ENCODE peak calls at places on chromosomes 11 and 22, in four cellular contexts. X is PC-3, K is fibroblast of lung, F is neural progenitor cell. I is an unnamed sample.

GRCh38 chr11:111370902-111371578 is 8.0 kb downstream of the POU2AF1 start:
- DNase-seq in X (no peak), K (no peak), F (no peak), I (no peak)

GRCh38 chr22:40325315-40325714 is 21.0 kb upstream of the ADSL start:
- DNase-seq in X (no peak), K (no peak), F (no peak), I (no peak)

GRCh38 chr11:120210651-120211521 is at the start of gene OAF:
- DNase-seq in X (peak; percentile 89), K (peak; percentile 90), F (peak; percentile 94), I (peak; percentile 98)

GRCh38 chr11:40118780-40119179 is 1340.7 kb downstream of the LRRC4C start:
- DNase-seq in X (no peak), K (no peak), F (no peak), I (no peak)

GRCh38 chr22:23383491-23384450 is 196.3 kb downstream of the IGLL1 start:
- DNase-seq in X (no peak), K (no peak), F (peak; percentile 71), I (no peak)

GRCh38 chr11:76266269-76266668 is 60.0 kb upstream of the WNT11 start:
- DNase-seq in X (peak; percentile 96), K (peak; percentile 45), F (no peak), I (peak; percentile 95)

GRCh38 chr11:84430661-84431060 is 1144.5 kb upstream of the CCDC90B start:
- DNase-seq in X (peak; percentile 27), K (no peak), F (peak; percentile 23), I (no peak)

GRCh38 chr11:40140560-40140959 is 1318.9 kb downstream of the LRRC4C start:
- DNase-seq in X (no peak), K (no peak), F (no peak), I (no peak)

GRCh38 chr11:111299111-111300026 is 1.0 kb downstream of the POU2AF3 start:
- DNase-seq in X (peak; percentile 43), K (peak; percentile 46), F (peak; percentile 75), I (peak; percentile 93)

GRCh38 chr11:10876168-10876567 is 18.3 kb upstream of the ZBED5 start:
- DNase-seq in X (peak; percentile 82), K (no peak), F (no peak), I (no peak)

GRCh38 chr11:12134239-12134590 is 23.8 kb downstream of the MICAL2 start:
- DNase-seq in X (no peak), K (no peak), F (no peak), I (no peak)

GRCh38 chr11:6402061-6402470 is 11.8 kb downstream of the SMPD1 start:
- DNase-seq in X (no peak), K (no peak), F (no peak), I (no peak)

GRCh38 chr22:40782521-40782920 is 36.6 kb downstream of the SLC25A17 start:
- DNase-seq in X (peak; percentile 43), K (no peak), F (no peak), I (no peak)

GRCh38 chr11:16923987-16924386 is 90.2 kb downstream of the PLEKHA7 start:
- DNase-seq in X (no peak), K (no peak), F (no peak), I (no peak)

GRCh38 chr11:39385911-39386310 is 2073.5 kb downstream of the LRRC4C start:
- DNase-seq in X (no peak), K (no peak), F (no peak), I (no peak)

GRCh38 chr11:32892355-32893090 is at the start of gene QSER1:
- DNase-seq in X (peak; percentile 56), K (peak; percentile 54), F (peak; percentile 88), I (peak; percentile 97)

GRCh38 chr11:78202733-78203167 is 14.0 kb downstream of the USP35 start:
- DNase-seq in X (no peak), K (no peak), F (no peak), I (peak; percentile 68)

GRCh38 chr22:41910599-41911291 is 4.1 kb downstream of the SHISA8 start:
- DNase-seq in X (peak; percentile 9), K (no peak), F (peak; percentile 39), I (peak; percentile 98)

GRCh38 chr11:86620796-86621575 is 51.4 kb downstream of the ME3 start:
- DNase-seq in X (no peak), K (peak; percentile 91), F (no peak), I (peak; percentile 45)

DNA sequence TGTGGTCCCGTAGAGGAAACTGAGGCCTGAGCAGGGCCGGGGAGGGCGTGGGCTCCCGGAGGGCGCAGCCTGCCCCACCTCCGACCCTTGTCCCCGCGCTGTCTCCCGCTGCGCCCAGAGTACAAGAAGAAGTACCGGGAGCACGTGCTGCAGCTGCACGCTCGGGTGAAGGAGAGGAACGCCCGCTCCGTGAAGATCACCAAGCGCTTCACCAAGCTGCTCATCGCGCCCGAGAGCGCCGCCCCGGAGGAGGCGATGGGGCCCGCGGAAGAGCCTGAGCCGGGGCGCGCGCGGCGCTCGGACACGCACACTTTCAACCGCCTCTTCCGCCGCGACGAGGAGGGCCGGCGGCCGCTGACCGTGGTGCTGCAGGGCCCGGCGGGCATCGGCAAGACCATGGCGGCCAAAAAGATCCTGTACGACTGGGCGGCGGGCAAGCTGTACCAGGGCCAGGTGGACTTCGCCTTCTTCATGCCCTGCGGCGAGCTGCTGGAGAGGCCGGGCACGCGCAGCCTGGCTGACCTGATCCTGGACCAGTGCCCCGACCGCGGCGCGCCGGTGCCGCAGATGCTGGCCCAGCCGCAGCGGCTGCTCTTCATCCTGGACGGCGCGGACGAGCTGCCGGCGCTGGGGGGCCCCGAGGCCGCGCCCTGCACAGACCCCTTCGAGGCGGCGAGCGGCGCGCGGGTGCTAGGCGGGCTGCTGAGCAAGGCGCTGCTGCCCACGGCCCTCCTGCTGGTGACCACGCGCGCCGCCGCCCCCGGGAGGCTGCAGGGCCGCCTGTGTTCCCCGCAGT is 2.0 kb downstream of the NLRP6 start:
- DNase-seq in X (no peak), K (no peak), F (no peak), I (peak; percentile 95)
- H2AFZ ChIP-seq in X (no peak overlapping the region), K (no peak overlapping the region), F (no peak overlapping the region), I (no peak overlapping the region)

GRCh38 chr11:29312817-29313216 is 704.0 kb downstream of the KCNA4 start:
- DNase-seq in X (peak; percentile 62), K (peak; percentile 39), F (no peak), I (no peak)

GRCh38 chr11:29305456-29306232 is 711.2 kb downstream of the KCNA4 start:
- DNase-seq in X (no peak), K (no peak), F (no peak), I (no peak)

GRCh38 chr11:29310016-29310415 is 706.8 kb downstream of the KCNA4 start:
- DNase-seq in X (peak; percentile 70), K (peak; percentile 81), F (no peak), I (no peak)

GRCh38 chr11:29306527-29306926 is 710.3 kb downstream of the KCNA4 start:
- DNase-seq in X (peak; percentile 55), K (peak; percentile 72), F (no peak), I (no peak)

GRCh38 chr11:29310706-29311342 is 706.0 kb downstream of the KCNA4 start:
- DNase-seq in X (peak; percentile 36), K (no peak), F (no peak), I (no peak)
- H2AFZ ChIP-seq in X (peak overlapping the region; percentile 26), K (peak overlapping the region; percentile 52), F (no peak overlapping the region), I (no peak overlapping the region)

DNA sequence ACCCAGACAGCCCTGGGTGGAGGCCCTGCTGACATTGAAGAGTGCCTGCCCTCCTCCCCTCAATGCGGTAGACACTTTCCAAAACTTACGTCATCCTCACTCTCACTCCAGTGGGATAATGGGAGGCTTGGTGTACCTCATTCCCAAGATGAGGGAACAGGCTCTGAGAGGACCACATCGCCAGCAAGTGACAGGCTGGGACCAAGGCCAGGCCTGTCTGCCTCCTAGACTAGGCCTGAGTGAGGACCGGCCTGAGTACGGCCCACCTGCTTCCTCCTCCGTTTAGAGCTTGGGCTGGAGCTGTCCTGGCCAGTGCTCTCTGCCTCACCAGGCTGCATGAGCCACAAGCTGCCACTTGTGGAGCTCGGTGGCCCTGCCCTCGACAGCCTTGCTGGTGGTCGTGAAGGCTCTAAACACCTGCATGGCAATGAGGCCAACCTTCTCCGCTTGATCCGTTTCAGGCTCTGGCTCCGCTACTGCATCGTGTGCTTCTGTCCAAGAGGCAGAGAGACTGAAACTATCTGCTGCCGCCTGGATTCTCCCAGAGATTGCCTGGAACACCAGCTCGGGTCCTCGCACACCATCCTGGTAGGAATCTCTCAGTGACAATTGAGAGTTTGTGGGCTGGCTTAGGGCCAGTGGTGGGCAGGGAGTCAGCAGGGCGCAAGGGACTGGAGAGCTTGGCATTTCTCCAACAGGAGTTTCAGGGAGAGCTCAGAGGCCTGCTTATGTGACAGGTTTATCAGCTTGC is 9.5 kb downstream of the LRRC75B start:
- DNase-seq in X (no peak), K (peak; percentile 21), F (no peak), I (peak; percentile 81)
- H2AFZ ChIP-seq in X (no peak overlapping the region), K (no peak overlapping the region), F (no peak overlapping the region), I (no peak overlapping the region)

DNA sequence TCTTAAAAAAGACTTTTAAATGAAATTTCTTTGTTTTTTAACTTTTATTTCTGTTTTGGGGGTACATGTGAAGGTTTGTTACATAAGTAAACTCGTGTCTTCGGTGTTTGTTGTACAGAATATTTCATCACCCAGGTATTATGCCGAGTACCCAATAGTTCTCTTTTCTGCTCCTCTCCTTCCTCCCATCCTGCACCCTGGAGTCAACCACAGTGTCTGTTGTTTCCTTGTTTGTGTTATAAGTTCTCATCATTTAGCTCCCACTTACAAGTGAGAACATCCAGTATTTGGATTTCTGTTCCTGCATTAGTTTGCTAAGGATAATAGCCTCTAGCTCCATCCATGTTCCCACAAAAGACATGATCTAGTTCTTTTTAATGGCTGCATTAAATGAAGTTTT is 1.6 kb upstream of the GSTP1 start:
- DNase-seq in X (no peak), K (no peak), F (no peak), I (no peak)
- H2AFZ ChIP-seq in X (peak overlapping the region; percentile 62), K (no peak overlapping the region), F (no peak overlapping the region), I (no peak overlapping the region)

DNA sequence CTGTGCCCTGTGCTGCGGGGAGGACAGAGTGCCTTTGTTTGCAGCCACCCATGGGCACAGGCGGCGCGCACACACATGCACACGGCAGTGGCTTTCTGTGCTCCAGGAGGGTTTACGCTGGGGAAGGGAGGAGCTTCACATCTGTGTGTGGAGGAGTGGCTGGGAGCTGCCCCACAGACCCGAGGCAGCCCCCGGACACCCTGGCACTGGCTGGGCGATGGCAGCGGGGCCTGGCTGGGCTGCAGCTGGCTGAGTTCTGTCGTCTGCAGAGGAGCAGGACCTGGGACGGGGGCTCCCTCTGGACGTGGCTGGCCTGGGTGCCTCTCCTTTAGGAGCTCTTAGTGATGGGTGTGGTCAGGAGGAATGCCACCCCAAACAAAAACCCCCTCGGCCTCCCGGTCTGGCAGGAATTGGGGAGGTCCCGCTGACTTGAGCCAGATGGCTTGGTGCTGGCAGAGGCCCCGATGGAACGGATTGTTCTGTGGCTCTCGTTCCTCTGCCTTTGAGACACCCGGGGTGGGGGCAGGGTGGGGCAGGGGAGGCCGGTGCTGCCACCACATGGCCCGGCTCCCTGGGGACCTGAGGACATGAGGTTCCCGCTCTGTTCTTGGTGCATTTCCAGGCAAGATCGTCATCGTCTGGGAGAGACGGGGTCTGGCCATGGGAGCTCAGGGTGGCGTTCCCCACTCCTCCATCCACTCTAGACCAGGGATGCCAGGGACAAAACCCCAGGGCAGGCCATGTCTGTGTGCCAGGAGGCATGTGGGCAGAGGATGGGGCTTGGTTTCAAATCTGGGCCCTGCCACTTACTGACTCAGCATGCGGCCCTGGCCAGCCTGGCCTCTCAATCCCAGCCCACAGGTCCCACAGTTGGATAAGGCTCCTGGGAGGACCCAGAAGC is 1290.7 kb downstream of the BRD1 start:
- DNase-seq in X (no peak), K (no peak), F (no peak), I (peak; percentile 83)
- H2AFZ ChIP-seq in X (no peak overlapping the region), K (no peak overlapping the region), F (no peak overlapping the region), I (no peak overlapping the region)

I was measured in osteoblast.